ENCODE peak calls at places on chromosomes 11 and 22, in eight cellular contexts. J, D, W, S, I, C, M and A are unnamed samples.

GRCh38 chr11:105619556-105619955 is 9.7 kb downstream of the GRIA4 start:
- DNase-seq in J (no peak), D (no peak), W (no peak), S (no peak), I (no peak), C (no peak), M (no peak), A (no peak)

GRCh38 chr11:87451400-87451799 is 413.7 kb downstream of the TMEM135 start:
- DNase-seq in J (no peak), D (no peak), W (no peak), S (no peak), I (no peak), C (no peak), M (no peak), A (no peak)

GRCh38 chr22:19810381-19811141 is 44.1 kb downstream of the GNB1L start:
- DNase-seq in J (no peak), D (no peak), W (no peak), S (peak), I (no peak), C (no peak), M (no peak), A (peak)

GRCh38 chr11:32796425-32796824 is 2.0 kb upstream of the CCDC73 start:
- DNase-seq in J (no peak), D (no peak), W (no peak), S (no peak), I (no peak), C (no peak), M (no peak), A (no peak)

GRCh38 chr11:74820763-74821162 is 72.1 kb downstream of the RNF169 start:
- DNase-seq in J (peak), D (no peak), W (no peak), S (no peak), I (no peak), C (no peak), M (no peak), A (no peak)

GRCh38 chr11:118921929-118922744 is 3.6 kb downstream of the BCL9L start:
- DNase-seq in J (peak), D (peak), W (peak), S (peak), I (no peak), C (peak), M (no peak), A (peak)

GRCh38 chr11:57126766-57127400 is 54.9 kb upstream of the LRRC55 start:
- DNase-seq in J (no peak), D (no peak), W (no peak), S (no peak), I (no peak), C (no peak), M (no peak), A (no peak)

GRCh38 chr11:11441516-11441915 is 88.5 kb upstream of the CSNK2A3 start:
- DNase-seq in J (no peak), D (no peak), W (no peak), S (no peak), I (no peak), C (no peak), M (no peak), A (no peak)

GRCh38 chr11:117909611-117910382 is 19.4 kb downstream of the TMPRSS13 start:
- DNase-seq in J (no peak), D (no peak), W (no peak), S (peak), I (no peak), C (no peak), M (peak), A (peak)

GRCh38 chr11:118139578-118139977 is 13.0 kb downstream of the SCN4B start:
- DNase-seq in J (no peak), D (no peak), W (no peak), S (no peak), I (no peak), C (no peak), M (no peak), A (no peak)

GRCh38 chr22:26648011-26648497 is 9.3 kb upstream of the MIAT start:
- DNase-seq in J (no peak), D (peak), W (no peak), S (no peak), I (no peak), C (peak), M (no peak), A (no peak)

GRCh38 chr11:128937480-128937879 is 5.2 kb downstream of the TP53AIP1 start:
- DNase-seq in J (no peak), D (no peak), W (no peak), S (no peak), I (no peak), C (no peak), M (no peak), A (no peak)

GRCh38 chr11:128701086-128701485 is 7.2 kb downstream of the FLI1 start:
- DNase-seq in J (no peak), D (no peak), W (no peak), S (no peak), I (no peak), C (no peak), M (no peak), A (no peak)

GRCh38 chr22:26471522-26471921 is 12.1 kb downstream of the HPS4 start:
- DNase-seq in J (peak), D (no peak), W (peak), S (no peak), I (peak), C (no peak), M (no peak), A (no peak)

GRCh38 chr11:45801723-45802315 is 3.1 kb upstream of the SLC35C1 start:
- DNase-seq in J (no peak), D (peak), W (peak), S (no peak), I (no peak), C (peak), M (no peak), A (peak)

GRCh38 chr11:10208045-10208674 is 85.9 kb downstream of the SBF2 start:
- DNase-seq in J (peak), D (no peak), W (no peak), S (no peak), I (peak), C (no peak), M (peak), A (no peak)

GRCh38 chr11:131867457-131868257 is 497.2 kb downstream of the NTM start:
- DNase-seq in J (peak), D (peak), W (peak), S (no peak), I (no peak), C (peak), M (no peak), A (peak)

GRCh38 chr11:125320347-125321122 is 156.0 kb downstream of the PKNOX2 start:
- DNase-seq in J (no peak), D (no peak), W (no peak), S (no peak), I (no peak), C (no peak), M (no peak), A (no peak)

GRCh38 chr11:8354622-8355417 is 91.1 kb upstream of the LMO1 start:
- DNase-seq in J (no peak), D (no peak), W (no peak), S (no peak), I (no peak), C (no peak), M (no peak), A (no peak)

GRCh38 chr11:72370201-72370600 is 64.1 kb downstream of the CLPB start:
- DNase-seq in J (no peak), D (no peak), W (no peak), S (no peak), I (no peak), C (no peak), M (no peak), A (no peak)

GRCh38 chr22:39514373-39514973 is 5.9 kb upstream of the ATF4 start:
- DNase-seq in J (no peak), D (peak), W (peak), S (no peak), I (peak), C (peak), M (no peak), A (no peak)

GRCh38 chr11:35355102-35355749 is 64.1 kb downstream of the SLC1A2 start:
- DNase-seq in J (no peak), D (no peak), W (no peak), S (no peak), I (no peak), C (no peak), M (no peak), A (no peak)

GRCh38 chr11:12449961-12450715 is 72.8 kb downstream of the PARVA start:
- DNase-seq in J (no peak), D (no peak), W (no peak), S (no peak), I (no peak), C (no peak), M (no peak), A (no peak)

GRCh38 chr11:103326070-103326794 is 217.0 kb downstream of the DYNC2H1 start:
- DNase-seq in J (peak), D (peak), W (no peak), S (no peak), I (peak), C (peak), M (peak), A (no peak)

GRCh38 chr11:82056450-82056849 is 677.2 kb downstream of the FAM181B start:
- DNase-seq in J (no peak), D (no peak), W (no peak), S (no peak), I (no peak), C (no peak), M (no peak), A (no peak)

GRCh38 chr11:92109476-92109875 is 115.1 kb upstream of the FAT3 start:
- DNase-seq in J (no peak), D (no peak), W (no peak), S (no peak), I (no peak), C (no peak), M (no peak), A (no peak)

GRCh38 chr11:7671347-7671746 is 2.0 kb downstream of the CYB5R2 start:
- DNase-seq in J (no peak), D (no peak), W (peak), S (peak), I (no peak), C (no peak), M (no peak), A (no peak)

GRCh38 chr22:19641254-19641982 is 72.9 kb upstream of the SEPTIN5 start:
- DNase-seq in J (no peak), D (no peak), W (no peak), S (no peak), I (peak), C (peak), M (peak), A (no peak)

GRCh38 chr11:31254411-31254810 is 115.1 kb downstream of the DCDC1 start:
- DNase-seq in J (no peak), D (no peak), W (no peak), S (no peak), I (no peak), C (no peak), M (no peak), A (no peak)

GRCh38 chr22:33083212-33083611 is 25.0 kb upstream of the SYN3 start:
- DNase-seq in J (no peak), D (no peak), W (no peak), S (no peak), I (no peak), C (no peak), M (no peak), A (no peak)

GRCh38 chr11:86923993-86924766 is 31.0 kb downstream of the FZD4 start:
- DNase-seq in J (peak), D (no peak), W (no peak), S (no peak), I (no peak), C (peak), M (no peak), A (no peak)

GRCh38 chr11:102829671-102830070 is 13.7 kb downstream of the MMP3 start:
- DNase-seq in J (no peak), D (no peak), W (no peak), S (no peak), I (no peak), C (no peak), M (no peak), A (no peak)

GRCh38 chr11:76141901-76142300 is 64.4 kb downstream of the WNT11 start:
- DNase-seq in J (no peak), D (no peak), W (no peak), S (no peak), I (no peak), C (no peak), M (no peak), A (no peak)

GRCh38 chr22:30038219-30038618 is 42.0 kb upstream of the HORMAD2 start:
- DNase-seq in J (no peak), D (no peak), W (peak), S (no peak), I (no peak), C (no peak), M (no peak), A (no peak)

DNA sequence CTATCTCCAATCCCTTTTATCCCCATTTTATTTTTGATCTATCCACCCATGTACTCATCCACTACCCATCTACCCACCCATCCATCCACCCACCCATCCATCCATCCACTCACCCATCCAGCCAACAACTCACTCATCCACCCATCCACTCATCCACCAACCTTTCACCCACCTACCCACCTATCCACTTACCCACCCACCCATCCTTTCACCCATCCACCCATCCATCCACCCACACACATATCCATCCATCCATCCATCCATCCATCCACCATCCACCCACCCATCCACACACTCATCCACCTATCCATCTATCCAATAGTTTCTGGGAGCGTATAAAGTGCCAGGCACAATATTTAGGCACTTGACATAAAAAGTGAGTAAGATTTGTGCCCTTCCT is 39.2 kb upstream of the NFAM1 start:
- DNase-seq in J (no peak), D (no peak), W (no peak), S (no peak), I (no peak), C (no peak), M (no peak), A (no peak)
- H3K4me3 ChIP-seq in J (no peak), D (no peak), W (no peak), S (no peak), I (no peak), C (no peak), M (no peak), A (no peak)

GRCh38 chr11:122181893-122182292 is 65.9 kb upstream of the BLID start:
- DNase-seq in J (no peak), D (no peak), W (no peak), S (no peak), I (no peak), C (no peak), M (no peak), A (no peak)
- TF ChIP-seq EP300 in J (no peak), D (no peak), W (no peak), S (no peak), I (no peak), C (no peak), M (no peak), A (no peak)

GRCh38 chr11:6319001-6319878 is 1.1 kb downstream of the CAVIN3 start:
- DNase-seq in J (no peak), D (peak), W (peak), S (peak), I (no peak), C (peak), M (no peak), A (peak)
- H3K4me3 ChIP-seq in J (no peak), D (peak), W (peak), S (peak), I (peak), C (peak), M (no peak), A (peak)

GRCh38 chr22:17086750-17087149 is 1.9 kb downstream of the IL17RA start:
- DNase-seq in J (no peak), D (no peak), W (no peak), S (no peak), I (no peak), C (no peak), M (no peak), A (peak)
- TF ChIP-seq EP300 in J (no peak), D (no peak), W (no peak), S (no peak), I (no peak), C (no peak), M (no peak), A (no peak)

GRCh38 chr11:114501901-114502300 is 57.8 kb downstream of the NXPE1 start:
- DNase-seq in J (no peak), D (no peak), W (no peak), S (no peak), I (no peak), C (no peak), M (no peak), A (no peak)
- H3K4me3 ChIP-seq in J (no peak), D (no peak), W (no peak), S (no peak), I (no peak), C (no peak), M (no peak), A (no peak)

GRCh38 chr11:121066623-121067022 is 34.4 kb upstream of the TECTA start:
- DNase-seq in J (no peak), D (no peak), W (no peak), S (no peak), I (no peak), C (no peak), M (no peak), A (no peak)

GRCh38 chr11:121067026-121067425 is 34.0 kb upstream of the TECTA start:
- DNase-seq in J (no peak), D (no peak), W (no peak), S (no peak), I (no peak), C (no peak), M (no peak), A (no peak)

GRCh38 chr11:121067912-121068652 is 33.0 kb upstream of the TECTA start:
- DNase-seq in J (no peak), D (peak), W (no peak), S (no peak), I (no peak), C (no peak), M (no peak), A (no peak)

GRCh38 chr11:121068787-121069186 is 32.3 kb upstream of the TECTA start:
- DNase-seq in J (no peak), D (peak), W (no peak), S (no peak), I (no peak), C (no peak), M (no peak), A (no peak)

GRCh38 chr11:121067453-121067852 is 33.6 kb upstream of the TECTA start:
- DNase-seq in J (peak), D (no peak), W (no peak), S (no peak), I (no peak), C (no peak), M (no peak), A (no peak)
- TF ChIP-seq EP300 in J (peak), D (no peak), W (no peak), S (no peak), I (no peak), C (no peak), M (no peak), A (no peak)

GRCh38 chr11:64042301-64042700 is 6.6 kb downstream of the FLRT1 start:
- DNase-seq in J (peak), D (no peak), W (no peak), S (no peak), I (no peak), C (no peak), M (peak), A (no peak)
- H3K4me3 ChIP-seq in J (no peak), D (no peak), W (no peak), S (no peak), I (no peak), C (no peak), M (no peak), A (no peak)